ENCODE peak calls at places on chromosomes 7 and 10, in seven cellular contexts. B is neural progenitor cell, W is hypothalamus, K is body of pancreas, D is PC-3, H is germinal center, U is cardiac muscle cell. E is an unnamed sample.

GRCh38 chr7:130063036-130063435 is 7.3 kb upstream of the KLHDC10 start:
- DNase-seq in B (peak; percentile 85), W (no peak), K (peak; percentile 57), D (peak; percentile 73), H (peak; percentile 38), U (peak; percentile 63), E (peak; percentile 52)

GRCh38 chr10:31457858-31458257 is 138.8 kb downstream of the ZEB1 start:
- DNase-seq in B (no peak), W (no peak), K (no peak), D (no peak), H (no peak), U (no peak), E (no peak)

GRCh38 chr7:92691578-92691977 is 101.4 kb upstream of the FAM133B start:
- DNase-seq in B (peak; percentile 48), W (no peak), K (no peak), D (peak; percentile 81), H (peak; percentile 58), U (peak; percentile 55), E (peak; percentile 38)

GRCh38 chr7:1665721-1666250 is 4.3 kb upstream of the ELFN1 start:
- DNase-seq in B (peak; percentile 78), W (no peak), K (peak; percentile 10), D (peak; percentile 11), H (peak; percentile 41), U (peak; percentile 78), E (no peak)

GRCh38 chr10:75294031-75294437 is 58.3 kb upstream of the COMTD1 start:
- DNase-seq in B (no peak), W (no peak), K (no peak), D (peak; percentile 57), H (no peak), U (no peak), E (no peak)

GRCh38 chr10:49689882-49690510 is 10.5 kb downstream of the C10orf53 start:
- DNase-seq in B (peak; percentile 42), W (no peak), K (no peak), D (no peak), H (no peak), U (no peak), E (no peak)

GRCh38 chr10:89588671-89589070 is 53.3 kb upstream of the SLC16A12 start:
- DNase-seq in B (no peak), W (no peak), K (no peak), D (no peak), H (no peak), U (no peak), E (no peak)

GRCh38 chr7:24572421-24573007 is 738 bp upstream of the PALS2 start:
- DNase-seq in B (no peak), W (no peak), K (peak; percentile 62), D (peak; percentile 82), H (peak; percentile 6), U (no peak), E (no peak)

GRCh38 chr7:7454000-7454399 is 81.7 kb downstream of the COL28A1 start:
- DNase-seq in B (no peak), W (no peak), K (no peak), D (no peak), H (no peak), U (no peak), E (no peak)

GRCh38 chr7:51127618-51127904 is 189.0 kb downstream of the COBL start:
- DNase-seq in B (no peak), W (no peak), K (no peak), D (no peak), H (no peak), U (no peak), E (no peak)

GRCh38 chr7:155808551-155809331 is 3.5 kb downstream of the SHH start:
- DNase-seq in B (peak; percentile 73), W (no peak), K (peak; percentile 32), D (peak; percentile 14), H (no peak), U (no peak), E (no peak)

GRCh38 chr10:102673961-102674511 is 29.8 kb downstream of the TRIM8 start:
- DNase-seq in B (peak; percentile 82), W (no peak), K (peak; percentile 43), D (no peak), H (no peak), U (peak; percentile 75), E (peak; percentile 24)

GRCh38 chr7:95324396-95324795 is at the start of gene PON1:
- DNase-seq in B (peak; percentile 70), W (no peak), K (no peak), D (no peak), H (no peak), U (no peak), E (no peak)

GRCh38 chr10:127021771-127022170 is 116.5 kb downstream of the DOCK1 start:
- DNase-seq in B (no peak), W (no peak), K (no peak), D (no peak), H (no peak), U (no peak), E (no peak)

GRCh38 chr10:7797582-7797981 is 9.6 kb downstream of the ATP5F1C start:
- DNase-seq in B (no peak), W (no peak), K (no peak), D (peak; percentile 44), H (no peak), U (no peak), E (no peak)

GRCh38 chr7:12564996-12565764 is 5.3 kb upstream of the SCIN start:
- DNase-seq in B (no peak), W (no peak), K (no peak), D (peak; percentile 64), H (no peak), U (no peak), E (no peak)

GRCh38 chr7:29350351-29350750 is 155.8 kb downstream of the CHN2 start:
- DNase-seq in B (no peak), W (no peak), K (no peak), D (no peak), H (no peak), U (no peak), E (no peak)

GRCh38 chr7:95172420-95172819 is 151.9 kb downstream of the PON1 start:
- DNase-seq in B (no peak), W (no peak), K (no peak), D (no peak), H (no peak), U (no peak), E (no peak)

GRCh38 chr7:33722383-33723096 is 182.8 kb upstream of the BMPER start:
- DNase-seq in B (peak; percentile 10), W (no peak), K (no peak), D (peak; percentile 90), H (no peak), U (peak; percentile 84), E (no peak)

GRCh38 chr7:134140889-134141867 is 14.0 kb downstream of the LRGUK start:
- DNase-seq in B (peak; percentile 71), W (peak; percentile 10), K (peak; percentile 81), D (peak; percentile 72), H (peak; percentile 78), U (peak; percentile 75), E (peak; percentile 38)

GRCh38 chr7:148712610-148713330 is 14.1 kb downstream of the CUL1 start:
- DNase-seq in B (no peak), W (no peak), K (no peak), D (no peak), H (no peak), U (no peak), E (no peak)

GRCh38 chr7:124276005-124276606 is 243.2 kb upstream of the TMEM229A start:
- DNase-seq in B (peak; percentile 61), W (no peak), K (peak; percentile 55), D (peak; percentile 64), H (peak; percentile 7), U (peak; percentile 61), E (no peak)

GRCh38 chr7:48154792-48155413 is 16.4 kb upstream of the ABCA13 start:
- DNase-seq in B (peak; percentile 31), W (no peak), K (peak; percentile 73), D (peak; percentile 62), H (peak; percentile 16), U (peak; percentile 33), E (no peak)

GRCh38 chr7:105279688-105280007 is 109.1 kb downstream of the SRPK2 start:
- DNase-seq in B (no peak), W (no peak), K (no peak), D (no peak), H (no peak), U (no peak), E (no peak)

GRCh38 chr10:13158401-13158800 is 3.0 kb upstream of the MCM10 start:
- DNase-seq in B (peak; percentile 19), W (no peak), K (peak; percentile 31), D (no peak), H (no peak), U (no peak), E (no peak)

GRCh38 chr10:89644691-89644966 is 413 bp downstream of the PANK1 start:
- DNase-seq in B (no peak), W (no peak), K (no peak), D (no peak), H (peak; percentile 56), U (no peak), E (no peak)

GRCh38 chr10:117136391-117136975 is 1.6 kb downstream of the VAX1 start:
- DNase-seq in B (peak; percentile 36), W (no peak), K (no peak), D (no peak), H (no peak), U (no peak), E (no peak)

GRCh38 chr7:25852249-25852994 is 299.6 kb upstream of the NFE2L3 start:
- DNase-seq in B (peak; percentile 76), W (no peak), K (no peak), D (no peak), H (peak; percentile 25), U (peak; percentile 67), E (no peak)

GRCh38 chr10:125121003-125121402 is 39.4 kb downstream of the CTBP2 start:
- DNase-seq in B (no peak), W (no peak), K (peak; percentile 70), D (peak; percentile 19), H (no peak), U (no peak), E (no peak)

GRCh38 chr7:50142421-50143113 is 49.5 kb upstream of the ZPBP start:
- DNase-seq in B (peak; percentile 39), W (no peak), K (no peak), D (peak; percentile 59), H (no peak), U (peak; percentile 43), E (peak; percentile 33)

GRCh38 chr10:62323751-62324150 is 50.4 kb upstream of the ZNF365 start:
- DNase-seq in B (no peak), W (no peak), K (no peak), D (peak; percentile 94), H (no peak), U (no peak), E (no peak)

GRCh38 chr10:110138197-110138812 is 69.1 kb upstream of the MXI1 start:
- DNase-seq in B (peak; percentile 79), W (no peak), K (no peak), D (peak; percentile 68), H (peak; percentile 59), U (peak; percentile 78), E (peak; percentile 79)

GRCh38 chr10:96814264-96814663 is 17.8 kb upstream of the LCOR start:
- DNase-seq in B (no peak), W (no peak), K (no peak), D (peak; percentile 60), H (no peak), U (no peak), E (no peak)

GRCh38 chr7:1004018-1004880 is 21.3 kb downstream of the CYP2W1 start:
- DNase-seq in B (no peak), W (no peak), K (no peak), D (no peak), H (peak; percentile 68), U (no peak), E (peak; percentile 88)

GRCh38 chr10:60375293-60376004 is 14.2 kb downstream of the ANK3 start:
- DNase-seq in B (no peak), W (no peak), K (no peak), D (peak; percentile 64), H (no peak), U (no peak), E (no peak)

GRCh38 chr7:133330085-133330484 is 77.2 kb downstream of the EXOC4 start:
- DNase-seq in B (peak; percentile 30), W (no peak), K (peak; percentile 15), D (no peak), H (no peak), U (no peak), E (no peak)

GRCh38 chr10:79457256-79457785 is 11.9 kb upstream of the ZCCHC24 start:
- DNase-seq in B (no peak), W (no peak), K (no peak), D (no peak), H (no peak), U (no peak), E (no peak)

E was measured in naive B cell.